ENCODE peak calls at places on chromosomes 7 and 10, in four cellular contexts. One of them, this sample, is unnamed.

GRCh38 chr10:19772958-19773357 is 43.3 kb upstream of the PLXDC2 start:
- DNase-seq in Daoy: no peak
- DNase-seq in fibroblast of the aortic adventitia: no peak
- DNase-seq in H7: no peak
- DNase-seq in this sample: no peak

GRCh38 chr7:157271991-157272324 is 64.8 kb upstream of the DNAJB6 start:
- DNase-seq in Daoy: peak
- DNase-seq in fibroblast of the aortic adventitia: peak
- DNase-seq in H7: peak
- DNase-seq in this sample: no peak

GRCh38 chr7:142441074-142441403 is 183.2 kb upstream of the PRSS58 start:
- DNase-seq in Daoy: no peak
- DNase-seq in fibroblast of the aortic adventitia: no peak
- DNase-seq in H7: no peak
- DNase-seq in this sample: no peak

GRCh38 chr10:97499561-97500296 is 1.0 kb downstream of the UBTD1 start:
- DNase-seq in Daoy: peak
- DNase-seq in fibroblast of the aortic adventitia: peak
- DNase-seq in H7: no peak
- DNase-seq in this sample: no peak

GRCh38 chr7:92790987-92791386 is 45.4 kb downstream of the CDK6 start:
- DNase-seq in Daoy: peak
- DNase-seq in fibroblast of the aortic adventitia: peak
- DNase-seq in H7: no peak
- DNase-seq in this sample: no peak

GRCh38 chr10:101001225-101002035 is 1.8 kb downstream of the LZTS2 start:
- DNase-seq in Daoy: peak
- DNase-seq in fibroblast of the aortic adventitia: peak
- DNase-seq in H7: peak
- DNase-seq in this sample: no peak

GRCh38 chr7:26454180-26454579 is 162.5 kb downstream of the SNX10 start:
- DNase-seq in Daoy: peak
- DNase-seq in fibroblast of the aortic adventitia: no peak
- DNase-seq in H7: no peak
- DNase-seq in this sample: no peak

GRCh38 chr7:17854297-17855047 is 85.8 kb downstream of the SNX13 start:
- DNase-seq in Daoy: no peak
- DNase-seq in fibroblast of the aortic adventitia: no peak
- DNase-seq in H7: no peak
- DNase-seq in this sample: no peak

GRCh38 chr7:98286093-98286525 is 4.6 kb downstream of the BRI3 start:
- DNase-seq in Daoy: no peak
- DNase-seq in fibroblast of the aortic adventitia: peak
- DNase-seq in H7: peak
- DNase-seq in this sample: no peak

GRCh38 chr10:101558206-101558605 is 29.9 kb downstream of the POLL start:
- DNase-seq in Daoy: no peak
- DNase-seq in fibroblast of the aortic adventitia: peak
- DNase-seq in H7: peak
- DNase-seq in this sample: no peak

GRCh38 chr7:67854236-67854635 is 857.6 kb downstream of the TYW1 start:
- DNase-seq in Daoy: no peak
- DNase-seq in fibroblast of the aortic adventitia: no peak
- DNase-seq in H7: no peak
- DNase-seq in this sample: no peak

GRCh38 chr7:134823400-134823799 is 44.0 kb downstream of the CALD1 start:
- DNase-seq in Daoy: no peak
- DNase-seq in fibroblast of the aortic adventitia: peak
- DNase-seq in H7: no peak
- DNase-seq in this sample: no peak

GRCh38 chr7:55118426-55118825 is 99.6 kb downstream of the EGFR start:
- DNase-seq in Daoy: no peak
- DNase-seq in fibroblast of the aortic adventitia: no peak
- DNase-seq in H7: no peak
- DNase-seq in this sample: no peak

GRCh38 chr7:44467217-44467548 is 23.3 kb downstream of the NUDCD3 start:
- DNase-seq in Daoy: no peak
- DNase-seq in fibroblast of the aortic adventitia: no peak
- DNase-seq in H7: no peak
- DNase-seq in this sample: no peak

GRCh38 chr7:47536705-47537611 is 45.0 kb downstream of the TNS3 start:
- DNase-seq in Daoy: peak
- DNase-seq in fibroblast of the aortic adventitia: peak
- DNase-seq in H7: peak
- DNase-seq in this sample: no peak

GRCh38 chr7:101870361-101871062 is 53.1 kb downstream of the CUX1 start:
- DNase-seq in Daoy: no peak
- DNase-seq in fibroblast of the aortic adventitia: no peak
- DNase-seq in H7: peak
- DNase-seq in this sample: no peak

GRCh38 chr7:124992881-124993562 is 63.4 kb upstream of the POT1 start:
- DNase-seq in Daoy: peak
- DNase-seq in fibroblast of the aortic adventitia: peak
- DNase-seq in H7: no peak
- DNase-seq in this sample: no peak

GRCh38 chr7:158559356-158559755 is 28.3 kb downstream of the PTPRN2 start:
- DNase-seq in Daoy: no peak
- DNase-seq in fibroblast of the aortic adventitia: no peak
- DNase-seq in H7: peak
- DNase-seq in this sample: no peak

GRCh38 chr7:28349637-28350036 is 62.7 kb upstream of the CREB5 start:
- DNase-seq in Daoy: peak
- DNase-seq in fibroblast of the aortic adventitia: no peak
- DNase-seq in H7: no peak
- DNase-seq in this sample: no peak

GRCh38 chr7:13834328-13834761 is 155.1 kb downstream of the ETV1 start:
- DNase-seq in Daoy: no peak
- DNase-seq in fibroblast of the aortic adventitia: no peak
- DNase-seq in H7: peak
- DNase-seq in this sample: no peak

GRCh38 chr10:99917963-99918825 is 91.6 kb downstream of the DNMBP start:
- DNase-seq in Daoy: peak
- DNase-seq in fibroblast of the aortic adventitia: peak
- DNase-seq in H7: peak
- DNase-seq in this sample: no peak

GRCh38 chr7:75716992-75717626 is 21.6 kb downstream of the HIP1 start:
- DNase-seq in Daoy: peak
- DNase-seq in fibroblast of the aortic adventitia: peak
- DNase-seq in H7: no peak
- DNase-seq in this sample: no peak

GRCh38 chr7:106022193-106022821 is 59.2 kb downstream of the CDHR3 start:
- DNase-seq in Daoy: peak
- DNase-seq in fibroblast of the aortic adventitia: no peak
- DNase-seq in H7: no peak
- DNase-seq in this sample: peak

GRCh38 chr7:32070406-32071360 is at the start of gene PDE1C:
- DNase-seq in Daoy: peak
- DNase-seq in fibroblast of the aortic adventitia: no peak
- DNase-seq in H7: peak
- DNase-seq in this sample: no peak

GRCh38 chr10:24866615-24867583 is 85.5 kb downstream of the PRTFDC1 start:
- DNase-seq in Daoy: peak
- DNase-seq in fibroblast of the aortic adventitia: peak
- DNase-seq in H7: no peak
- DNase-seq in this sample: no peak

GRCh38 chr10:77943086-77943901 is 16.7 kb upstream of the DLG5 start:
- DNase-seq in Daoy: peak
- DNase-seq in fibroblast of the aortic adventitia: peak
- DNase-seq in H7: no peak
- DNase-seq in this sample: no peak

GRCh38 chr10:103761075-103761920 is 94.1 kb downstream of the SH3PXD2A start:
- DNase-seq in Daoy: peak
- DNase-seq in fibroblast of the aortic adventitia: no peak
- DNase-seq in H7: no peak
- DNase-seq in this sample: no peak

GRCh38 chr7:68671046-68671445 is 927.2 kb upstream of the AUTS2 start:
- DNase-seq in Daoy: no peak
- DNase-seq in fibroblast of the aortic adventitia: no peak
- DNase-seq in H7: no peak
- DNase-seq in this sample: no peak

GRCh38 chr10:70678757-70679489 is 6.6 kb downstream of the ADAMTS14 start:
- DNase-seq in Daoy: no peak
- DNase-seq in fibroblast of the aortic adventitia: peak
- DNase-seq in H7: no peak
- DNase-seq in this sample: no peak